ENCODE peak calls at places on chromosomes 11 and 22, in eight cellular contexts. G is activated T-cell treated with anti-CD3 and anti-CD28 coated beads, Interleukin-2, amount 50 U/mL, for 4 hours; J is activated naive CD8-positive, alpha-beta T cell treated with anti-CD3 and anti-CD28 coated beads, Interleukin-2, amount 50 U/mL, for 24 hours; M is activated B cell treated with CpG ODN at 0.5 μM for 24 hours; A is CD8-positive, alpha-beta T cell; Y is T-cell; U is stimulated activated naive CD8-positive, alpha-beta T cell treated with anti-CD3 and anti-CD28 coated beads, Interleukin-15, Interleukin-2, amounts not matched to agents 100 U/mL and 50 U/mL, for 24 hours; F is pancreas. O is an unnamed sample.

GRCh38 chr11:20201231-20201630 is 41.0 kb upstream of the DBX1 start:
- ATAC-seq in G (no peak), J (no peak), M (no peak), A (no peak), Y (no peak), U (no peak), F (no peak), O (no peak)

GRCh38 chr11:43923327-43924111 is 18.9 kb upstream of the C11orf96 start:
- ATAC-seq in G (no peak), J (no peak), M (no peak), A (no peak), Y (no peak), U (no peak), F (no peak), O (no peak)

GRCh38 chr11:8948901-8949300 is 6.1 kb upstream of the ASCL3 start:
- ATAC-seq in G (no peak), J (no peak), M (no peak), A (no peak), Y (no peak), U (no peak), F (no peak), O (no peak)

GRCh38 chr11:61924016-61924360 is 6.6 kb upstream of the RAB3IL1 start:
- ATAC-seq in G (no peak), J (no peak), M (no peak), A (no peak), Y (no peak), U (no peak), F (no peak), O (no peak)

GRCh38 chr11:75308116-75308515 is 43.3 kb downstream of the ARRB1 start:
- ATAC-seq in G (no peak), J (no peak), M (no peak), A (no peak), Y (no peak), U (no peak), F (peak; percentile 71), O (no peak)

GRCh38 chr22:21098099-21098671 is 52.4 kb downstream of the LRRC74B start:
- ATAC-seq in G (no peak), J (no peak), M (no peak), A (no peak), Y (no peak), U (no peak), F (no peak), O (no peak)

GRCh38 chr11:35146074-35146521 is 7.1 kb downstream of the CD44 start:
- ATAC-seq in G (peak; percentile 64), J (peak; percentile 58), M (peak; percentile 7), A (peak; percentile 25), Y (peak; percentile 39), U (peak; percentile 59), F (no peak), O (peak; percentile 64)

GRCh38 chr22:46798041-46798365 is 35.6 kb downstream of the TBC1D22A start:
- ATAC-seq in G (no peak), J (no peak), M (no peak), A (no peak), Y (no peak), U (no peak), F (no peak), O (no peak)

GRCh38 chr11:65446446-65447277 is 24.1 kb downstream of the NEAT1 start:
- ATAC-seq in G (peak; percentile 13), J (peak; percentile 12), M (no peak), A (no peak), Y (peak; percentile 17), U (no peak), F (peak; percentile 5), O (peak; percentile 18)

GRCh38 chr22:23850136-23850611 is 7.5 kb upstream of the SLC2A11 start:
- ATAC-seq in G (no peak), J (no peak), M (peak; percentile 37), A (no peak), Y (no peak), U (no peak), F (peak; percentile 72), O (no peak)

GRCh38 chr11:27213232-27213660 is 149.8 kb downstream of the CCDC34 start:
- ATAC-seq in G (no peak), J (no peak), M (no peak), A (no peak), Y (no peak), U (no peak), F (no peak), O (no peak)

O was measured in activated T-helper 17 cell treated with anti-CD3 and anti-CD28 coated beads, Interleukin-2, amount 50 U/mL, for 72 hours.